ENCODE peak calls at places on chromosome 9, in ten cellular contexts. U, Z, B, L, P, W, Q, R, J and I are unnamed samples.

GRCh38 chr9:86943223-86943870 is 4.0 kb downstream of the GAS1 start:
- DNase-seq in Q (peak), J (no peak), L (no peak), Z (no peak), W (peak), P (no peak), R (no peak), B (no peak), U (peak), I (no peak)

GRCh38 chr9:21688108-21689102 is 114.0 kb upstream of the MTAP start:
- DNase-seq in L (no peak), R (no peak), P (no peak), U (peak), J (no peak), Q (no peak), W (no peak), Z (no peak), B (no peak), I (no peak)

GRCh38 chr9:89865357-89865756 is 260.5 kb downstream of the GADD45G start:
- DNase-seq in U (no peak), J (no peak), Q (no peak), W (no peak), L (no peak), Z (no peak), R (no peak), B (no peak), P (no peak), I (no peak)

GRCh38 chr9:93299418-93300174 is 115.7 kb downstream of the WNK2 start:
- DNase-seq in J (no peak), R (no peak), Q (no peak), W (no peak), L (peak), Z (no peak), P (peak), B (no peak), U (no peak), I (no peak)

GRCh38 chr9:127122176-127123151 is at the start of gene ANGPTL2:
- DNase-seq in L (peak), P (peak), B (peak), W (peak), Q (peak), Z (peak), J (peak), U (no peak), R (no peak), I (peak)

GRCh38 chr9:89593776-89594427 is 10.9 kb upstream of the GADD45G start:
- DNase-seq in Q (peak), Z (peak), R (no peak), U (peak), B (no peak), L (no peak), P (no peak), W (peak), J (no peak), I (no peak)

GRCh38 chr9:121321039-121321503 is 49.0 kb downstream of the STOM start:
- DNase-seq in R (no peak), Z (no peak), P (peak), Q (no peak), L (no peak), W (no peak), B (no peak), U (peak), J (peak), I (no peak)

GRCh38 chr9:84554069-84554659 is 115.4 kb upstream of the NTRK2 start:
- DNase-seq in Z (no peak), Q (no peak), W (no peak), U (no peak), P (no peak), B (no peak), R (no peak), J (no peak), L (no peak), I (no peak)

GRCh38 chr9:15735083-15735974 is 182.5 kb downstream of the CCDC171 start:
- DNase-seq in W (no peak), U (peak), Z (no peak), P (no peak), J (no peak), Q (no peak), L (no peak), B (no peak), R (no peak), I (no peak)

GRCh38 chr9:88660611-88661010 is 125.6 kb downstream of the NXNL2 start:
- DNase-seq in P (no peak), J (no peak), B (no peak), Z (no peak), R (peak), U (peak), W (no peak), Q (no peak), L (no peak), I (no peak)

GRCh38 chr9:75390951-75391350 is 302.6 kb downstream of the OSTF1 start:
- DNase-seq in R (no peak), Z (no peak), B (no peak), W (no peak), L (no peak), P (no peak), J (no peak), U (no peak), Q (no peak), I (no peak)

GRCh38 chr9:99253134-99253533 is 31.1 kb downstream of the SEC61B start:
- DNase-seq in Z (no peak), U (no peak), L (no peak), Q (no peak), R (no peak), B (no peak), P (no peak), W (no peak), J (no peak), I (no peak)

GRCh38 chr9:127180457-127181314 is 58.3 kb upstream of the ANGPTL2 start:
- DNase-seq in B (peak), P (peak), L (peak), U (no peak), Z (peak), J (peak), Q (no peak), W (peak), R (no peak), I (peak)

GRCh38 chr9:125277411-125277810 is 15.8 kb downstream of the GAPVD1 start:
- DNase-seq in W (no peak), Z (no peak), L (no peak), R (no peak), U (no peak), P (no peak), J (no peak), B (no peak), Q (no peak), I (no peak)

GRCh38 chr9:2936221-2936620 is 92.3 kb upstream of the PUM3 start:
- DNase-seq in Q (no peak), W (no peak), J (no peak), L (no peak), B (no peak), U (no peak), P (no peak), Z (no peak), R (no peak), I (no peak)

GRCh38 chr9:15965246-15965745 is 412.5 kb downstream of the CCDC171 start:
- DNase-seq in R (no peak), Z (no peak), B (no peak), W (no peak), J (no peak), P (no peak), L (no peak), Q (no peak), U (no peak), I (no peak)

GRCh38 chr9:38708759-38709158 is 11.2 kb downstream of the FAM240B start:
- DNase-seq in P (no peak), B (no peak), L (no peak), U (no peak), Z (no peak), J (no peak), R (no peak), Q (no peak), W (no peak), I (no peak)

DNA sequence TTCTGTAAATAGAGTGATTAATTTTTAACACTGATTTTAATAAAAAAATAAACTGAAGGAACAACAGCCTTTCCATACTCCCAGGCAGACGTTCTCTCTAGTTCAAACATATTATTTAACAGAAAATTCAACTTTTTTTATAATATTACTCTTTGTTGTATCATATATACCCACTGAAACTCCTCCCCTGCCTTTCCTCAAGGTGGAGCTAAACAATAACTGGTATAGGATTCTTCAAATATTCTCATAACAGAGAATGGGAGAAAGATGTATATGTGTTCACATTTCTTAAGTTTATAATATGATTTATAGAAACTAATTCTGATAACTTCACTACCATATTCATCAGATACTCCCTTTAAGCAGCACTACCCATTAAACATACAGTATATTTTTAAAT is 83.4 kb downstream of the CYLC2 start:
- DNase-seq in Q (no peak), B (no peak), R (no peak), P (no peak), U (no peak), Z (no peak), W (no peak), J (no peak), L (no peak), I (no peak)
- TF ChIP-seq CTCF in Q (no peak), B (no peak), R (no peak), P (no peak), U (no peak), Z (no peak), W (no peak), J (no peak), L (no peak), I (no peak)

DNA sequence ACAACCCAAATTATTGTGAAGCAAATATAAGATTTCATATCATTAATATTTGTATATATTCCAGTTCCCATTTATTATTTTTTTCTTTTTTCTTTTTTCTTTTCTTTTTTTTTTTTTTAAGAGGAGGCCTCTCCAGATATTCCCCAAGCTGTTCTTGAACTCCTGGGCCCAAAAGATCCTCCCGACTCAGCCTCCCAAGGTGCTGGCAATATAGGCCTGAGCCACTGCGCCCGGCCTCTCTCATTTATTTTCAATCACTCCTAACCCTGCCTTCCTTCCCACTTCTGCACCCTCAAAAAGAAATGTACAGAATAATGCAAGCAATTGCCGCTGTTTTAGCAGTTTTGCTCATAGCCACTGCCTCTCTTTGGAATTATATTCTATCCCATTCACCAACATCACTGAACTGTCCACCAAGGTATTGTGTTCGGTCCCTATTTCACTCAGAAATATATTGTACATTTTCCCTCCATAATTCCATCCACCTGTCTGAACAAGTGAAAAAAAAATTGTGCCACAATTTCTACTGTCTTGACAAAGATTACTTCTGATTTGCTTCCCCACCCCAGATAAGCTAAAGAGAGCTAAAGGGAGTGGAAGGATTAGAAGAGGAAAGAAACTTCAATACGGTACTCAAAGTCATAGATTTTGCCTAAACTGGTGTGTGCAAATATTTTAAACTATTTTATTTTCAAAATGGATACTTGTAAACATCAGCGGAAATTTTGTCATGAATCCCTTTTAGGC is 1.9 kb downstream of the FNBP1 start:
- DNase-seq in P (no peak), J (no peak), L (no peak), W (no peak), U (no peak), R (no peak), Q (no peak), Z (no peak), B (no peak), I (no peak)
- H3K4me3 ChIP-seq in P (no peak), J (peak), L (peak), W (peak), U (no peak), R (peak), Q (peak), Z (peak), B (no peak), I (no peak)

GRCh38 chr9:4574657-4575243 is 84.5 kb downstream of the SLC1A1 start:
- DNase-seq in W (peak), B (no peak), J (no peak), Q (no peak), L (no peak), Z (no peak), P (no peak), R (no peak), U (no peak), I (no peak)
- TF ChIP-seq POLR2A in W (no peak), B (no peak), J (no peak), Q (no peak), L (no peak), Z (no peak), P (no peak), R (no peak), U (no peak), I (no peak)

GRCh38 chr9:137305060-137305787 is 3.2 kb upstream of the NRARP start:
- DNase-seq in U (peak), W (peak), Q (no peak), R (no peak), B (peak), L (peak), P (peak), Z (peak), J (peak), I (peak)
- TF ChIP-seq CTCF in U (no peak), W (no peak), Q (no peak), R (no peak), B (no peak), L (no peak), P (no peak), Z (no peak), J (no peak), I (no peak)

GRCh38 chr9:68975644-68976043 is 38.3 kb downstream of the PRKACG start:
- DNase-seq in Z (no peak), P (no peak), U (no peak), Q (no peak), B (no peak), J (no peak), R (no peak), W (no peak), L (no peak), I (no peak)
- H3K4me3 ChIP-seq in Z (peak), P (no peak), U (no peak), Q (peak), B (no peak), J (no peak), R (no peak), W (no peak), L (no peak), I (peak)

GRCh38 chr9:135657416-135657815 is 5.7 kb upstream of the LCN9 start:
- DNase-seq in U (no peak), J (no peak), R (no peak), P (no peak), Z (peak), B (no peak), W (no peak), L (no peak), Q (no peak), I (no peak)
- TF ChIP-seq POLR2A in U (no peak), J (no peak), R (no peak), P (no peak), Z (no peak), B (no peak), W (no peak), L (no peak), Q (no peak), I (no peak)